ENCODE peak calls at places on chromosomes 11 and 22, in six cellular contexts. Z is CD8-positive, alpha-beta T cell; H is esophagus squamous epithelium; W is CD4-positive, alpha-beta memory T cell; L is heart left ventricle; O is Panc1. F is an unnamed sample.

GRCh38 chr11:13944801-13945505 is 17.6 kb upstream of the SPON1 start:
- DNase-seq in Z (no peak), H (no peak), W (no peak), L (no peak), O (no peak), F (no peak)

GRCh38 chr11:93827347-93827746 is 23.1 kb downstream of the VSTM5 start:
- DNase-seq in Z (no peak), H (no peak), W (no peak), L (no peak), O (no peak), F (no peak)

GRCh38 chr11:117239295-117239694 is 6.8 kb downstream of the RNF214 start:
- DNase-seq in Z (no peak), H (no peak), W (no peak), L (no peak), O (no peak), F (peak; percentile 57)

GRCh38 chr11:122107566-122107965 is 8.4 kb downstream of the BLID start:
- DNase-seq in Z (no peak), H (no peak), W (no peak), L (peak; percentile 34), O (no peak), F (no peak)

GRCh38 chr11:2923446-2924375 is 5.5 kb downstream of the PHLDA2 start:
- DNase-seq in Z (no peak), H (no peak), W (no peak), L (no peak), O (no peak), F (no peak)

GRCh38 chr11:130999086-130999485 is 82.8 kb upstream of the SNX19 start:
- DNase-seq in Z (no peak), H (no peak), W (no peak), L (no peak), O (no peak), F (peak; percentile 0)

GRCh38 chr11:38136887-38137286 is 1538.9 kb upstream of the RAG2 start:
- DNase-seq in Z (no peak), H (no peak), W (no peak), L (no peak), O (no peak), F (no peak)

GRCh38 chr11:35711173-35711910 is 48.8 kb downstream of the TRIM44 start:
- DNase-seq in Z (no peak), H (no peak), W (no peak), L (no peak), O (no peak), F (no peak)

GRCh38 chr11:127103586-127104388 is 103.2 kb upstream of the KIRREL3 start:
- DNase-seq in Z (no peak), H (no peak), W (no peak), L (no peak), O (no peak), F (no peak)

GRCh38 chr11:82384308-82384707 is 349.4 kb downstream of the FAM181B start:
- DNase-seq in Z (no peak), H (no peak), W (no peak), L (no peak), O (no peak), F (no peak)

GRCh38 chr11:2221591-2221990 is 48.8 kb downstream of the ASCL2 start:
- DNase-seq in Z (no peak), H (no peak), W (no peak), L (no peak), O (no peak), F (no peak)

GRCh38 chr22:43426816-43427215 is 15.0 kb downstream of the MPPED1 start:
- DNase-seq in Z (no peak), H (no peak), W (no peak), L (no peak), O (no peak), F (no peak)

GRCh38 chr11:65113839-65114238 is 2.2 kb downstream of the TM7SF2 start:
- DNase-seq in Z (no peak), H (no peak), W (no peak), L (no peak), O (no peak), F (no peak)

GRCh38 chr11:129947474-129947873 is 52.1 kb upstream of the NFRKB start:
- DNase-seq in Z (no peak), H (no peak), W (no peak), L (no peak), O (no peak), F (no peak)

GRCh38 chr11:129428027-129428426 is 52.4 kb downstream of the BARX2 start:
- DNase-seq in Z (no peak), H (no peak), W (no peak), L (no peak), O (no peak), F (no peak)

GRCh38 chr11:6681949-6682348 is 1.2 kb downstream of the MRPL17 start:
- DNase-seq in Z (no peak), H (no peak), W (no peak), L (no peak), O (no peak), F (no peak)

GRCh38 chr11:119374632-119375394 is 6.7 kb downstream of the USP2 start:
- DNase-seq in Z (no peak), H (no peak), W (no peak), L (peak; percentile 68), O (no peak), F (no peak)

GRCh38 chr11:119641991-119642745 is 86.8 kb downstream of the NECTIN1 start:
- DNase-seq in Z (no peak), H (no peak), W (no peak), L (no peak), O (peak; percentile 15), F (no peak)

GRCh38 chr22:20508815-20509271 is 1.4 kb downstream of the MED15 start:
- DNase-seq in Z (no peak), H (no peak), W (no peak), L (no peak), O (no peak), F (no peak)
- H3K4me3 ChIP-seq in Z (peak overlapping the region; percentile 29), H (peak overlapping the region; percentile 96), W (peak overlapping the region; percentile 51), L (peak overlapping the region; percentile 79), O (peak overlapping the region; percentile 95), F (peak overlapping the region; percentile 88)

GRCh38 chr11:80722616-80723015 is 1281.8 kb upstream of the TENM4 start:
- DNase-seq in Z (no peak), H (no peak), W (no peak), L (no peak), O (no peak), F (no peak)
- H3K4me3 ChIP-seq in Z (no peak overlapping the region), H (no peak overlapping the region), W (no peak overlapping the region), L (no peak overlapping the region), O (no peak overlapping the region), F (no peak overlapping the region)

GRCh38 chr11:11366793-11367192 is 13.7 kb upstream of the CSNK2A3 start:
- DNase-seq in Z (no peak), H (no peak), W (no peak), L (no peak), O (no peak), F (no peak)
- H3K4me3 ChIP-seq in Z (no peak overlapping the region), H (no peak overlapping the region), W (no peak overlapping the region), L (no peak overlapping the region), O (no peak overlapping the region), F (no peak overlapping the region)

GRCh38 chr11:69280994-69281393 is 13.0 kb upstream of the MYEOV start:
- DNase-seq in Z (no peak), H (no peak), W (no peak), L (no peak), O (no peak), F (peak; percentile 98)

GRCh38 chr11:69277074-69277809 is 16.7 kb upstream of the MYEOV start:
- DNase-seq in Z (no peak), H (no peak), W (no peak), L (no peak), O (no peak), F (no peak)

GRCh38 chr11:69276165-69276564 is 17.8 kb upstream of the MYEOV start:
- DNase-seq in Z (no peak), H (no peak), W (no peak), L (no peak), O (no peak), F (no peak)

GRCh38 chr11:69280451-69280850 is 13.5 kb upstream of the MYEOV start:
- DNase-seq in Z (no peak), H (no peak), W (no peak), L (no peak), O (no peak), F (no peak)

GRCh38 chr11:69278091-69278867 is 15.7 kb upstream of the MYEOV start:
- DNase-seq in Z (no peak), H (no peak), W (no peak), L (no peak), O (no peak), F (no peak)
- H3K4me3 ChIP-seq in Z (no peak overlapping the region), H (no peak overlapping the region), W (no peak overlapping the region), L (no peak overlapping the region), O (no peak overlapping the region), F (no peak overlapping the region)

GRCh38 chr22:20428496-20429253 is 8.9 kb downstream of the SCARF2 start:
- DNase-seq in Z (no peak), H (no peak), W (no peak), L (no peak), O (no peak), F (no peak)

GRCh38 chr22:20427945-20428417 is 9.6 kb downstream of the SCARF2 start:
- DNase-seq in Z (no peak), H (no peak), W (no peak), L (no peak), O (no peak), F (no peak)

GRCh38 chr22:20430641-20431519 is 6.7 kb downstream of the SCARF2 start:
- DNase-seq in Z (peak; percentile 33), H (no peak), W (peak; percentile 72), L (no peak), O (no peak), F (no peak)

GRCh38 chr22:20430101-20430640 is 7.5 kb downstream of the SCARF2 start:
- DNase-seq in Z (no peak), H (no peak), W (no peak), L (no peak), O (no peak), F (no peak)

DNA sequence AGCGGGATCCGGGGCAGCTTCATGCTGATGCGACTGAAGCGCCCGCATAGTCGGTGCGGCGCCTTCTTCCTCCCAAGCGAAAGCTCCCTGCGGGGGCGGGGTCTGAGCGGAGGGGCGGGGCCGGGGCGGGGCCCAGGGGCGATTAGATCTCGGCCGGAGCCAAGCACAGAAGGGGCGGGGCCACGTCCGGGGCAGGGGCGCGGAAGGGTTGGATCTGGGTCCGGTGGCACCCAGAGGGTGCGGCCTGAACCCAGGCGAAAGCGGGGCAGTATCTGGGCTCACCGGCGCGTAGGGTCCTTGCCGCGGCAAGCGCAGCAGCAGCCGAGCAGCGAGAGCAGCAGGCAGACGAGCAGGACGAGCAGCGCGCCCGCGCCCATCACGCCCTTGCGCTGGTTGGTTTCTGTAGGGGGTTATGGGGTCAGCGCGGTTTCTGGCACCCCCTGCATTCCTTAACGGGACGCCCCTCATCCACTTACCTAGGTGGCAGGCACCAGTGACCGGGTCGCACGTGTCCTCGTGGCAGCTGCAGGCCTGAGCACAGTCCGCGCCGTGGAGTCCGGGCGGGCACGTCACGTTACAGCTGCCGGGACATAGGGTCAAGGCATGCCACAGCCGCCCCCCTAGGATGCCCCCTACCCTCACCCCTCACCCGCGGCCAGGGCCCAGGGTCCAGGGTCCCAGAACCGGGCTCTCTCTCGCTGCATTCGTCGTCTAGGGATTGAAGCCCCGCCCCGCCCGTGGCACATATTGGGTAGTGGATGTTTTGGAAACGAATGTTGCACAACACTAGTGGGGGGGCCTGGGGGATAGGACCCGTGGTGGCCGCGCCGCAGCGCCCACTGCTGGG is 8.1 kb downstream of the SCARF2 start:
- DNase-seq in Z (peak; percentile 59), H (no peak), W (peak; percentile 77), L (no peak), O (no peak), F (no peak)
- H3K4me3 ChIP-seq in Z (peak overlapping the region; percentile 60), H (peak overlapping the region; percentile 51), W (peak overlapping the region; percentile 86), L (no peak overlapping the region), O (no peak overlapping the region), F (no peak overlapping the region)

F was measured in SJSA1.